ENCODE peak calls at places on chromosomes 12 and 14, in six cellular contexts. I, N, D, U, R and T are unnamed samples.

GRCh38 chr14:96722751-96723150 is 74.4 kb upstream of the VRK1 start:
- DNase-seq in U (no peak), D (no peak), N (no peak), R (no peak), I (no peak), T (no peak)

GRCh38 chr12:108572166-108572790 is 9.9 kb downstream of the ISCU start:
- DNase-seq in N (no peak), I (no peak), D (no peak), U (no peak), R (no peak), T (no peak)

GRCh38 chr14:31970744-31971143 is 106.4 kb upstream of the ARHGAP5 start:
- DNase-seq in U (no peak), R (no peak), I (no peak), N (no peak), D (no peak), T (no peak)

GRCh38 chr12:75854681-75855309 is 176.8 kb downstream of the PHLDA1 start:
- DNase-seq in D (no peak), R (peak; percentile 35), I (no peak), U (no peak), N (no peak), T (no peak)

GRCh38 chr12:65741662-65742480 is 82.4 kb upstream of the HMGA2 start:
- DNase-seq in D (peak; percentile 61), R (peak; percentile 51), I (peak; percentile 23), U (peak; percentile 16), N (peak; percentile 42), T (no peak)

GRCh38 chr12:113860059-113860820 is 105.9 kb downstream of the RBM19 start:
- DNase-seq in U (no peak), I (no peak), N (no peak), R (no peak), D (no peak), T (no peak)

GRCh38 chr14:31207746-31208545 is at the start of gene HECTD1:
- DNase-seq in N (peak; percentile 93), D (peak; percentile 93), U (peak; percentile 77), I (peak; percentile 90), R (peak; percentile 84), T (no peak)

GRCh38 chr14:101875041-101875725 is 89.2 kb upstream of the DYNC1H1 start:
- DNase-seq in R (no peak), I (no peak), U (no peak), D (no peak), N (no peak), T (no peak)

GRCh38 chr12:109458086-109458485 is 19.0 kb downstream of the KCTD10 start:
- DNase-seq in I (no peak), D (no peak), R (peak; percentile 84), U (no peak), N (no peak), T (no peak)

GRCh38 chr14:37865719-37866549 is 270.5 kb downstream of the TTC6 start:
- DNase-seq in I (no peak), U (no peak), D (no peak), R (no peak), N (peak; percentile 32), T (no peak)

DNA sequence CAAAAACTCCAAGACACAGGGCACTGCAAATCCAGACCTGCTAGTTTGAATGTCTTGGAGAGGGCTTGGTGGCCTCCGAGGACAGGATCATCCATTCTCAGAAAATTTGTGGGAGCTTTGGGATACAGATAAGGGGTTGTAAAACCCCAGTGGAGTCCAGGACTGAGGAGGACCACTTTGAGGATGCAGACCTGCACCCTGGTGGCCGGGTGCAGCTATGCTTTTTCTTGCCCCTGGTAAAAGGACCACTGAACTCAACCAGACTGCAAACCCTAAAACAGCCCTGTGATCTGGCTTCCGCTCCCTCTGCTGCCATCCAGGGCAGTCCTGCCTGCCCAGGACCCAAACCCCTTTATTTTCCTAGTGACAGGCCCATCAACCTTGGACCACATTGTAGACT is 169.5 kb upstream of the DAAM1 start:
- DNase-seq in I (no peak), N (no peak), U (no peak), D (no peak), R (peak; percentile 4), T (no peak)
- TF ChIP-seq CTCF in I (no peak), N (peak; percentile 47), U (peak; percentile 6), D (no peak), R (peak; percentile 34), T (no peak)

GRCh38 chr12:121794532-121795028 is 1.1 kb upstream of the RHOF start:
- DNase-seq in U (no peak), N (no peak), I (no peak), R (no peak), D (no peak), T (no peak)
- TF ChIP-seq CTCF in U (no peak), N (no peak), I (no peak), R (no peak), D (no peak), T (peak; percentile 63)

GRCh38 chr12:12714276-12715001 is 2.7 kb upstream of the CDKN1B start:
- DNase-seq in R (peak; percentile 45), D (peak; percentile 54), I (no peak), N (no peak), U (no peak), T (no peak)
- TF ChIP-seq CTCF in R (peak; percentile 34), D (peak; percentile 25), I (no peak), N (peak; percentile 61), U (no peak), T (peak; percentile 42)

GRCh38 chr12:99619389-99620158 is 28.0 kb upstream of the GARIN6 start:
- DNase-seq in D (peak; percentile 13), N (peak; percentile 14), U (peak; percentile 43), R (peak; percentile 4), I (no peak), T (no peak)
- TF ChIP-seq CTCF in D (peak; percentile 75), N (peak; percentile 68), U (peak; percentile 59), R (peak; percentile 56), I (no peak), T (peak; percentile 70)

DNA sequence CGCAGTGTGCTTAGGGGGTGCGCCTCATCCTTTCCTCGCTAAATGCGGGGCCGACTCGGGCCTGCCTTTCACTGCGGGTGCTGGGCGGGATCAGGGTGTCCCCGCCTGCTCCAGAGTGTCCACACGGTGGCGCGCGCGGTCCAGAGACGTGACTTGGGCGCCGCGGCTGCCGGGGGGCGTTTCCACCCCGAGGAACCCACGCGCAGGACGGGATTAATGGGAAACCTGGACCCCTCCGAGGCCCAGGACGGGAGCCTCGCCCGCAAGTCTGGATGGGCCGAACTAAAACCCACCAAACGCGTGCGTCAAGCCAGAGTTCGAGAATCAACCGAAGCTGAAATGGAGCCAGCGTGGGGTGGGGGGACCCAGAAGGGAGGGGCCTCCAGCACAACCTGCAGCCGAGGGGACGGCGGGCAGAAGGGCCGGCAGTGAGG is 93.4 kb downstream of the NINJ2 start:
- DNase-seq in R (peak; percentile 70), U (peak; percentile 86), N (peak; percentile 66), I (peak; percentile 91), D (peak; percentile 94), T (peak; percentile 69)
- TF ChIP-seq CTCF in R (peak; percentile 94), U (peak; percentile 90), N (peak; percentile 99), I (peak; percentile 95), D (peak; percentile 95), T (peak; percentile 92)

GRCh38 chr12:95582230-95583058 is 31.2 kb upstream of the USP44 start:
- DNase-seq in U (peak; percentile 51), I (no peak), D (no peak), R (peak; percentile 77), N (peak; percentile 37), T (no peak)
- TF ChIP-seq CTCF in U (peak; percentile 54), I (peak; percentile 61), D (no peak), R (peak; percentile 85), N (peak; percentile 67), T (no peak)